ENCODE peak calls at places on chromosomes 6 and 20, in ten cellular contexts. T, W, E, Y, O, I, G, M, Z and C are unnamed samples.

GRCh38 chr6:34920097-34920496 is 31.0 kb downstream of the ANKS1A start:
- DNase-seq in T (no peak), W (no peak), E (no peak), Y (no peak), O (no peak), I (no peak), G (no peak), M (no peak), Z (no peak), C (no peak)

GRCh38 chr20:11454966-11455799 is 462.5 kb upstream of the BTBD3 start:
- DNase-seq in T (no peak), W (no peak), E (peak; percentile 78), Y (peak; percentile 82), O (peak; percentile 91), I (no peak), G (peak; percentile 57), M (peak; percentile 35), Z (peak; percentile 79), C (peak; percentile 82)

GRCh38 chr20:56513096-56513806 is 11.3 kb upstream of the FAM209A start:
- DNase-seq in T (no peak), W (no peak), E (peak; percentile 7), Y (no peak), O (no peak), I (no peak), G (no peak), M (no peak), Z (no peak), C (no peak)

GRCh38 chr6:21556968-21557721 is 36.4 kb upstream of the SOX4 start:
- DNase-seq in T (no peak), W (no peak), E (no peak), Y (peak; percentile 41), O (no peak), I (no peak), G (no peak), M (no peak), Z (no peak), C (peak; percentile 4)

GRCh38 chr6:137882225-137882961 is 15.3 kb downstream of the TNFAIP3 start:
- DNase-seq in T (no peak), W (no peak), E (peak; percentile 49), Y (peak; percentile 80), O (no peak), I (no peak), G (no peak), M (no peak), Z (no peak), C (no peak)

GRCh38 chr6:92723390-92723931 is 695.9 kb downstream of the EPHA7 start:
- DNase-seq in T (no peak), W (no peak), E (no peak), Y (no peak), O (no peak), I (no peak), G (peak; percentile 57), M (no peak), Z (no peak), C (no peak)

GRCh38 chr20:59775221-59776055 is 158.0 kb downstream of the SYCP2 start:
- DNase-seq in T (no peak), W (no peak), E (no peak), Y (no peak), O (no peak), I (no peak), G (no peak), M (no peak), Z (no peak), C (no peak)

GRCh38 chr6:2478200-2478599 is 232.8 kb upstream of the GMDS start:
- DNase-seq in T (no peak), W (no peak), E (peak; percentile 5), Y (peak; percentile 36), O (no peak), I (no peak), G (peak; percentile 39), M (no peak), Z (peak; percentile 86), C (no peak)

DNA sequence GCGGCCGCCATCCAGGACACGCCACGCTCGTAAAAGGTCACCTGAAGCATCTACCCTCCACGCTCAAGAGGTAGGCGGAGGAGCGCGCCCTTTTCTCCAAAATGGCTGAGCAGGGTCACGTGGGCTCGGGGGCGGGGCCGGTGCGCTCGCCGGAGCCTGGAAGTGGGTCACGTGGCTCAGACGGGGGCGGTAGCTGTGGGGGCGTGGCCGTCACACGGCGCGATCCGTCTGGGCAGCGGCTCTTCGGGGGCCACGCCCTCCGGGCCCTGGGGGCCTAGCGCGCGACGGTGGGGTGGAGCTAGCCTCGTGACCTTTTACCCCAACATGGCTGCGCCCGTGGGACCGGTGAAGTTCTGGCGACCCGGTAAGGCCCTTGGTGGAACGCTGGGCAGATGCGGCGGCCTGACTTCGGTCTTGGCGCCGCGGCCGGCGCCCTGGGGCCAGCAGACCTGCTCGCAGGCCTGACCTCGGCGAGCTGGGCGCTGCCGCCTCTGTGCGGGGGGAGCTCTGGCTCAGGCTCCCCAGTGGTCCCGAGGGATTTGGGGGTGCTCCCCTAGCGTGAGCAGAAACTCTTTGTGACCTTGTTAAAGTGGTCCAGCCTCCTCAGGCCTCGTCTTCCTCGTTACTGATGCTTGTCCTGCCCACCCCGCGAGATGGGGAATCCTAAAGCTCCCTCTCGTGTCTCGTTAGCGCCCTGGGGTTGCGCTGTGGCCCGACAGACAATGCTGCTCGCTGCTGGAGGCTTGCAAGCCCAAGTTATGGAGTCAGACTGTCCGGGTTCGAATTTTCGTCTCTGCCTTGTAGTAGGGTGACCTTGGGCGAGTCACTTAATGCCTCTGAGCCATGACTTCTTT is at the start of gene DHX35:
- DNase-seq in T (peak; percentile 87), W (peak; percentile 99), E (peak; percentile 94), Y (peak; percentile 97), O (peak; percentile 97), I (peak; percentile 99), G (peak; percentile 96), M (peak; percentile 99), Z (peak; percentile 93), C (peak; percentile 97)
- TF ChIP-seq CTCF in T (no peak), W (no peak), E (peak; percentile 38), Y (peak; percentile 41), O (peak; percentile 31), I (peak; percentile 20), G (peak; percentile 42), M (peak; percentile 30), Z (peak; percentile 70), C (peak; percentile 33)

DNA sequence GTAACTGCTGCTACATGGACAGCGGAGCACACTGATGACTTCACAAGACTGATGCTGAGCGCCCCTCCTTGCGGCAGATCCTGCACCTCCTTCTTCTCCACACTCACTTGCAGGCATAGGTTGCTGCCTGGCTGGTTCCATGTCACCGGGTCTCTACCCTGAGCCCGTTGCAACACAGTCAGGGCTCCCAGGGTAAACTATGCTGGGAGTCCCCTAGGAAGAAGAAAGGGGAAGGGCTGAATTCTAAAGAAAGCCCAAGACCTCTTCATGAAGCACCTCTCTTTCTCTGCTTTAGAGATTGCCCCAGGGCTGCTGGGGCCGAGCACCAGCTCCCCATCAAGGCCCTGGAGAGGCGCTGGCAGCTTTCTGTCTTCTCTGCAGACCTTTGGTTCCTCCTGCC is 83.3 kb upstream of the DUSP22 start:
- DNase-seq in T (no peak), W (no peak), E (no peak), Y (no peak), O (no peak), I (no peak), G (no peak), M (no peak), Z (no peak), C (no peak)
- H3K4me3 ChIP-seq in T (no peak overlapping the region), W (no peak overlapping the region), E (no peak overlapping the region), Y (no peak overlapping the region), O (no peak overlapping the region), I (no peak overlapping the region), G (no peak overlapping the region), M (peak overlapping the region; percentile 53), Z (no peak overlapping the region), C (no peak overlapping the region)

GRCh38 chr20:34083781-34084180 is 28.3 kb downstream of the EIF2S2 start:
- DNase-seq in T (no peak), W (no peak), E (no peak), Y (no peak), O (no peak), I (no peak), G (no peak), M (no peak), Z (no peak), C (no peak)

GRCh38 chr20:34084227-34084923 is 27.7 kb downstream of the EIF2S2 start:
- DNase-seq in T (no peak), W (no peak), E (no peak), Y (no peak), O (no peak), I (no peak), G (no peak), M (no peak), Z (peak; percentile 18), C (peak; percentile 13)

GRCh38 chr20:34082232-34082887 is 29.7 kb downstream of the EIF2S2 start:
- DNase-seq in T (no peak), W (no peak), E (no peak), Y (no peak), O (no peak), I (no peak), G (no peak), M (no peak), Z (no peak), C (no peak)

GRCh38 chr20:34085544-34086040 is 26.5 kb downstream of the EIF2S2 start:
- DNase-seq in T (no peak), W (no peak), E (no peak), Y (no peak), O (no peak), I (no peak), G (no peak), M (no peak), Z (no peak), C (no peak)

DNA sequence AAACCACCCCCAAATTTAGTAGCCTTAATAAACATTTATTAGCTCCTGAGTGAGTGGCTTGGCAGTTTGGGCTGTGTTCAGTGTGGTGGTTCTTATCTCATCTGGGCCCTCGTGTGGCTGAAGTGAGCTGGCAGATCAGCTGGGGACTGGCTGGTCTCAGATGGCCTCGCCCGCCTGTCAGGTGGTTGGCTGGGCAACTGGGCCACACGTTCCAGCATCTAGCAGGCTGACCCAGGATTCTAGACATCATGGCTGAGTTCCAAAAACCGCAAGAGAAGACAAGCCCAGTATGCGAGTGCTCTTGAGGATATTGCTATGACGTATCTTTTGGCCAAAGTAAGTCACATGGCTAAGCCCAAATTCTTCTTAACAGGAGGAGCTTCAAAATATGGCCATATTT is 28.9 kb downstream of the EIF2S2 start:
- DNase-seq in T (peak; percentile 67), W (peak; percentile 64), E (peak; percentile 86), Y (peak; percentile 96), O (peak; percentile 33), I (no peak), G (peak; percentile 94), M (no peak), Z (peak; percentile 86), C (peak; percentile 66)
- TF ChIP-seq CTCF in T (no peak), W (no peak), E (peak; percentile 10), Y (peak; percentile 12), O (no peak), I (no peak), G (peak; percentile 7), M (no peak), Z (peak; percentile 28), C (no peak)

GRCh38 chr6:52502306-52503029 is 74.4 kb downstream of the TRAM2 start:
- DNase-seq in T (no peak), W (no peak), E (no peak), Y (no peak), O (no peak), I (no peak), G (no peak), M (no peak), Z (no peak), C (no peak)

GRCh38 chr6:52499681-52500239 is 77.1 kb downstream of the TRAM2 start:
- DNase-seq in T (no peak), W (no peak), E (no peak), Y (peak; percentile 12), O (no peak), I (no peak), G (no peak), M (no peak), Z (no peak), C (no peak)

GRCh38 chr6:52498538-52499017 is 78.3 kb downstream of the TRAM2 start:
- DNase-seq in T (no peak), W (no peak), E (no peak), Y (no peak), O (no peak), I (no peak), G (no peak), M (peak; percentile 89), Z (no peak), C (no peak)

GRCh38 chr6:52499026-52499425 is 77.8 kb downstream of the TRAM2 start:
- DNase-seq in T (no peak), W (no peak), E (peak; percentile 76), Y (peak; percentile 77), O (no peak), I (peak; percentile 37), G (peak; percentile 71), M (no peak), Z (no peak), C (peak; percentile 74)

DNA sequence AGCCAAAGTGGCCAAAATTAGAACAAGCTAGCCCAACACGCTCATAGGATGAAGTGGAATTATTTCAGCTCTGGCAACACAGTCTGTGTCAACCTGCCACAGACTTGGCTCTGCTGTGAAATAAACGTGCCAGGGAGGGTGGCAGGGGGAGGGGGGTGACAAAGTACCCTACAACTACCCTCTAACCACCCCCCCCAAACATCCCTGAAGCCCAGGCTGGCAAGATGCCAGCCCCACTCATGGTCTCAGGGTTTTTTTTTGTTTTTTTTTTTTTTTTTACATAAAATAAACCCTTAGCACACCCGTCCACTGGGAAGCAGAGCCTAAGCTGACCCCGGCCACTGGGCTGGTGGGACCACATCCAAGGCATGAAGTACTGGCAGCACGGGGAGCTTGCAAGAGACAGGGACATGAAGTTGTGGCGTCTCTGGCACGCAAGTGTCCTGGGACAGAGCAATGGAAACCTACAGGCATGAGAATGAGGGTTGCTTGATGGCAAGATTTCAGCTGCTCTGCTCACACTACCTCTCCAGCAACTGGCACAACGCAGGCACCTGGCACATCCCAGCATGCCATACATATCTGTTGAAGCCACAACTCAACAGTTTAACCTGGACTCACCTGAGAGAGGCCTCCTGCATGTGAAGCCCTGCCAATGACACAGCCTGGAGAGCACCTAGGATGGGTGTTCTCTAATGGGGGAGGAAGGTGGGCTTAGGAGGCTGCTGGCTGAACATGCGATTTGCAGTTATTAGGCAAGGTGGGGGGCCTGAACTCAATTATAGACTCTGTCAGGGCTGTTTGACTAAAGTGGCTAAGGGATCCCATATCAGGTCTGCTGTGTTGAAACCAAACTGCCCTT is 76.4 kb downstream of the TRAM2 start:
- DNase-seq in T (no peak), W (no peak), E (no peak), Y (peak; percentile 12), O (no peak), I (no peak), G (no peak), M (no peak), Z (no peak), C (no peak)
- H3K4me3 ChIP-seq in T (no peak overlapping the region), W (no peak overlapping the region), E (no peak overlapping the region), Y (no peak overlapping the region), O (no peak overlapping the region), I (no peak overlapping the region), G (no peak overlapping the region), M (no peak overlapping the region), Z (no peak overlapping the region), C (no peak overlapping the region)